ENCODE peak calls at places on chromosomes 2 and 18, in nine cellular contexts. P is choroid plexus epithelial cell, V is heart right ventricle, I is cardiac fibroblast, L is spleen, H is OCI-LY7, K is GM12865, Q is endodermal cell, W is NB4. N is an unnamed sample.

GRCh38 chr2:219430633-219431615 is 3.7 kb upstream of the SPEG start:
- DNase-seq in P (peak), V (peak), I (peak), L (no peak), H (peak), K (peak), Q (peak), W (peak), N (no peak)

GRCh38 chr2:232365621-232366321 is 12.8 kb upstream of the ALPP start:
- DNase-seq in P (peak), V (no peak), I (peak), L (peak), H (peak), K (peak), Q (peak), W (peak), N (peak)

GRCh38 chr2:239310401-239311061 is 90.3 kb downstream of the HDAC4 start:
- DNase-seq in P (no peak), V (peak), I (no peak), L (peak), H (no peak), K (no peak), Q (peak), W (no peak), N (no peak)

GRCh38 chr2:133411857-133412256 is 156.4 kb downstream of the NCKAP5 start:
- DNase-seq in P (no peak), V (no peak), I (no peak), L (no peak), H (no peak), K (no peak), Q (peak), W (peak), N (no peak)

GRCh38 chr2:145764631-145765030 is 1244.7 kb upstream of the ZEB2 start:
- DNase-seq in P (no peak), V (peak), I (peak), L (no peak), H (no peak), K (no peak), Q (no peak), W (no peak), N (no peak)

GRCh38 chr2:128421286-128421685 is 102.6 kb upstream of the HS6ST1 start:
- DNase-seq in P (no peak), V (no peak), I (no peak), L (peak), H (no peak), K (no peak), Q (peak), W (no peak), N (no peak)

GRCh38 chr2:142870516-142870915 is 6.9 kb upstream of the KYNU start:
- DNase-seq in P (peak), V (no peak), I (no peak), L (no peak), H (no peak), K (no peak), Q (no peak), W (peak), N (no peak)

GRCh38 chr2:241629762-241630435 is 7.1 kb downstream of the THAP4 start:
- DNase-seq in P (peak), V (no peak), I (peak), L (no peak), H (no peak), K (no peak), Q (no peak), W (peak), N (no peak)

GRCh38 chr2:241108271-241109209 is 6.5 kb upstream of the MTERF4 start:
- DNase-seq in P (no peak), V (no peak), I (no peak), L (no peak), H (no peak), K (no peak), Q (peak), W (no peak), N (no peak)

GRCh38 chr2:171260471-171261424 is 100.1 kb upstream of the TLK1 start:
- DNase-seq in P (peak), V (no peak), I (no peak), L (no peak), H (peak), K (peak), Q (peak), W (peak), N (no peak)

GRCh38 chr2:114222331-114222730 is 220.1 kb upstream of the DPP10 start:
- DNase-seq in P (no peak), V (no peak), I (no peak), L (no peak), H (no peak), K (no peak), Q (no peak), W (no peak), N (no peak)

GRCh38 chr18:45008694-45009372 is 328.1 kb downstream of the SETBP1 start:
- DNase-seq in P (no peak), V (no peak), I (no peak), L (peak), H (no peak), K (peak), Q (no peak), W (no peak), N (no peak)

GRCh38 chr2:37417321-37417720 is 72.9 kb downstream of the QPCT start:
- DNase-seq in P (peak), V (no peak), I (peak), L (no peak), H (no peak), K (no peak), Q (no peak), W (no peak), N (no peak)

GRCh38 chr2:208570066-208570465 is 163.5 kb downstream of the PTH2R start:
- DNase-seq in P (no peak), V (no peak), I (no peak), L (no peak), H (no peak), K (no peak), Q (no peak), W (no peak), N (no peak)

GRCh38 chr2:47218066-47218581 is 63.0 kb upstream of the STPG4 start:
- DNase-seq in P (no peak), V (no peak), I (no peak), L (no peak), H (no peak), K (no peak), Q (no peak), W (peak), N (peak)

GRCh38 chr2:120332384-120332783 is 13.6 kb upstream of the INHBB start:
- DNase-seq in P (no peak), V (no peak), I (no peak), L (no peak), H (no peak), K (no peak), Q (no peak), W (no peak), N (no peak)

GRCh38 chr2:220460257-220460985 is 833.0 kb downstream of the SLC4A3 start:
- DNase-seq in P (peak), V (no peak), I (no peak), L (no peak), H (peak), K (no peak), Q (no peak), W (peak), N (no peak)

GRCh38 chr2:231546014-231546413 is 15.8 kb upstream of the NMUR1 start:
- DNase-seq in P (no peak), V (no peak), I (no peak), L (no peak), H (no peak), K (no peak), Q (no peak), W (no peak), N (no peak)

GRCh38 chr18:50405582-50406271 is 30.9 kb downstream of the SKA1 start:
- DNase-seq in P (no peak), V (no peak), I (no peak), L (no peak), H (no peak), K (no peak), Q (no peak), W (no peak), N (peak)

GRCh38 chr18:21742323-21742687 is 1.7 kb downstream of the MIB1 start:
- DNase-seq in P (no peak), V (no peak), I (no peak), L (no peak), H (peak), K (no peak), Q (no peak), W (peak), N (no peak)
- TF ChIP-seq CTCF in P (no peak), V (no peak), I (no peak), L (no peak), H (no peak), K (no peak), Q (no peak), W (no peak), N (no peak)

DNA sequence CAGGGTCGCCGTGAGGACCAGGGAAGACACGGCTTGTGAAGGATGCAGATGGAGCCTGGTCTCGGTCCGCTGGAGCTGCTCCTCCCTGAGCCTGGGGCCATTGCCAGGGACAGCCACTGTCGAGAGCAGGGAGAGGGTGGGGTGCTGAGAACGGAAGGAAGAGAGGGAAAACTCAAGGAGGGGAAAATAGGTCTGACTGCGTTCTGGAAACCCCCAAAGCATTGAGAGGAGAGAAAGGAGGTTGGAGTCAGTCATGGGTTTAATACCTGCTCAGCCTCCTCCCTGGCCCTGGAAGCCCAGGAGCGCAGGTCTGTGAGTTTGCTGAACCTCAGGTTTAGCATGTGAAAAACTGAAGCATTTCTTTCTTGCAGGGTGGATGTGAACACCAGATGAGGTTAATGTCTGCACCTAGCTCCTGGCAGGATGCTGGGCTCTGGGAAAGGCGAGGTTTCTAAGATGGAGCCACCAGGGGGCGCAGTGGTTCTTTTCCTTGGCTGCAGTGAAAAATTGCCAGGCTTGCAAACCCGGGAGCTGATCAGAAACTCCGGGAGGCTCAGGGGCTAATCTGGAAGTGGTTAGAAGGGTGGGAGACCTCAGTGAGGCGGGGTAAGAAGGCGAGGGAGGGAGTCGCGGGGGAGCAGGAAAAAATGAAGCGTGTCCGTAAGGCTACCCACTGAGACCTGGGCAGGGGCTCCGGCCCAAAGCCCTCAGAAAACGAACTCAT is 33.6 kb upstream of the RNF149 start:
- DNase-seq in P (peak), V (peak), I (peak), L (peak), H (peak), K (peak), Q (peak), W (peak), N (peak)
- H3K4me3 ChIP-seq in P (peak), V (no peak), I (no peak), L (no peak), H (no peak), K (no peak), Q (no peak), W (no peak), N (no peak)

DNA sequence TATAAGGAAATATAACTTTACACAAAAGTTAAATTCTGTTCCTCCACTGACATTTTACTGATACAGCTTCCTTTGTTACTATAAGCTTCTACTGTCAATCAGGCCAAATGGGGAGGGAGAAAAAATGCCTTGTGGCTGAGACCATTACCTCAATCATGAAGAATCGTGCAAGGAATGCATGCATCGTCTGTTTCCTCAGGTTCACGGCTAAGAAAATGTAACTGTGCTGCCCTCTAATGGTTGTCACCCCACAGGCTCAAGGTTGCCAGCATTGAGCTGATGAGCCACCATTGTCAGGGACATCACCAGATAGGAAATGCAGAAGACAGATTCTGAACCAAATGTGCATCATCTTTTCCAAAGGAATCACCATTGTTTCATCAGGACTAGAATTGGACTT is 426.9 kb downstream of the CDH2 start:
- DNase-seq in P (peak), V (peak), I (peak), L (no peak), H (peak), K (peak), Q (peak), W (peak), N (no peak)
- TF ChIP-seq CTCF in P (peak), V (peak), I (peak), L (no peak), H (peak), K (peak), Q (peak), W (peak), N (peak)

DNA sequence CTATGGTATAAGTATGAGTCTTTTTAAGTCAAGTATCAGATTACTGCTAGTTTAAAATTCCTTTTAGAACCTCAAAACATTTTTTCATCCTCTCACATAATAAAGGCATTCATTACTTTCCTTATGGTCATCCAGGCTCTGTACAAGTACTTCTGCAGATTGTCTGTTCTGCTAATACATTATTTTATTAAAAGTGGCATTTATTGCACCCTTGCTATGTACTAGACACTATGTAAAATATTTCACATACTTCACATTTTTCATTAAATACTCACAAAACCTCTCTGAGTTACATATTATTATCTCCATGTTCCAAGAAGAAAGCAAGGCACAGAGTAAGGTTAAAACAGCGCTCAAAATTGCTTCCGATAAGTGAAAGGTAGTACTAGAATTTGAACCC is 84.1 kb downstream of the RAPH1 start:
- DNase-seq in P (peak), V (no peak), I (peak), L (no peak), H (no peak), K (no peak), Q (no peak), W (no peak), N (no peak)
- H3K4me3 ChIP-seq in P (no peak), V (no peak), I (no peak), L (no peak), H (no peak), K (no peak), Q (no peak), W (no peak), N (no peak)

GRCh38 chr2:54557601-54558187 is 101.6 kb downstream of the SPTBN1 start:
- DNase-seq in P (no peak), V (no peak), I (peak), L (peak), H (peak), K (peak), Q (peak), W (peak), N (no peak)
- TF ChIP-seq CTCF in P (no peak), V (no peak), I (no peak), L (peak), H (peak), K (peak), Q (peak), W (no peak), N (no peak)

DNA sequence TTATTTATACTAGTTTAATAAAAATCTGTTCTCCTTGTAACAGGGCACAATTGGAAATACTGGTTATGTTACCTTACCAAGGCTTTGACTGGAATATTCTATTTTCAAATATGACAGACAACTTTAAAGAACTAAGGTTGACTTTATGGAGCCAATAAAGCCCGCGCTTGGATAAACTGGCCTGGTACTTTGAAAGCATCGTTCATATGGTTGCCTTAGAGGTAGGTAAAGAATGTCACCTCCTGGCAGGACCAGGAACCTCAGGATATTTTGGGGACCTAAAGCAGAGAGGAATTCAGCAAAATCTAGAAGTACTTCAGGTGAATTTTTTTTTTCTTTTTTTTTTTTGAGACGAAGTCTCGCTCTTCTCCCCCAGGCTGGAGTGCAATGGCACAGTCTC is 71.2 kb upstream of the CREB1 start:
- DNase-seq in P (no peak), V (no peak), I (no peak), L (no peak), H (no peak), K (no peak), Q (no peak), W (no peak), N (no peak)
- H3K4me3 ChIP-seq in P (no peak), V (no peak), I (no peak), L (no peak), H (no peak), K (no peak), Q (no peak), W (no peak), N (no peak)

GRCh38 chr18:27605107-27605834 is 420.2 kb upstream of the CHST9 start:
- DNase-seq in P (peak), V (peak), I (peak), L (no peak), H (peak), K (peak), Q (peak), W (peak), N (peak)
- TF ChIP-seq CTCF in P (peak), V (peak), I (peak), L (peak), H (peak), K (peak), Q (peak), W (peak), N (peak)

GRCh38 chr2:159959136-159959535 is 103.3 kb downstream of the PLA2R1 start:
- DNase-seq in P (no peak), V (no peak), I (no peak), L (no peak), H (no peak), K (no peak), Q (no peak), W (no peak), N (no peak)

DNA sequence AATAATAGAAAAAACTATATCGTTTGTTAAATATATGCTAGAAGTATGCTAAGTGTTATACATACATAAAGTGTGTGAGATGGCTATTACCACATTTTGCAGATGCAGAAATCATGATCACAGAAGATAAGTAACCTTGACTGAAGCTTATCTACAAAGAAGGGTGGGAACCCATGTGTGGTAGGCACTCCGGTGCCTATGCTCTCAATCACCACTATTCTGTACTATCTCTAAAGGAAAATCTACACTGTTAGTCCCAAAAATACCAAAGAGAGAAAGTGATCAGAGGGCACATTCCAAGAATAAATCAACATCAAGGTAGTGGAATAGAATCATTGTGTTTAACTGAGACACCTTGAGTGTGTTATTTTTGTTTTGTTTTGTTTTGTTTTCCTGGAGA is 109.0 kb downstream of the PLA2R1 start:
- DNase-seq in P (no peak), V (no peak), I (no peak), L (no peak), H (no peak), K (no peak), Q (no peak), W (no peak), N (no peak)
- H3K4me3 ChIP-seq in P (no peak), V (no peak), I (no peak), L (no peak), H (no peak), K (no peak), Q (no peak), W (no peak), N (no peak)

DNA sequence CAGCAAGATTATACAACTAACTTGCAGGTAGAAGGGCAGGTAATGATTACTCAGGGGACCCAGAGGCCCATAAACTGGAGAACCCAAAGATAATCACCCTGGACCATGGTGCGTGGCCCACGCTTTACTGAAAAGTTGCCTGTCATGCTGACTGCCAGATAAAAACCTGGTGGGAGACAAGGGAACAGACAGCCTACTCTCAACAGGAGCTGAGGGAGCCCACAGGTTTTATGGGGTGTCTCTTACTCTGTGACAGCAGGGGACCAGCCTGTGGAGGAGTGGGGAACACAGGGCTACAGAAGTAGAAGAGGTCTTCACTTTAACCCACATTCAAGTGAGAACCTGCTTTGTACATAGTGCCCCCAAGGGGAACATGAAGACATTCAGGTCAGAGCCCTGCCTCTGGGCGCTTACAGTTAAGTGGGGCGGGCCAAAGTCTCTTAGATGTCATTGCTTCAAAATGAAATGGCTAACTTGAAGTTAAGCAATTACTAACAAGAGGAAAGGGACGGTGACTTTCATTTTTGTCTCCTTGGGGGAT is 60.4 kb downstream of the DHRS9 start:
- DNase-seq in P (no peak), V (no peak), I (no peak), L (no peak), H (no peak), K (no peak), Q (no peak), W (peak), N (no peak)
- TF ChIP-seq CTCF in P (no peak), V (no peak), I (no peak), L (no peak), H (no peak), K (no peak), Q (no peak), W (peak), N (no peak)